ENCODE peak calls at places on chromosomes 16 and 17, in four cellular contexts. R, P, V and X are unnamed samples.

GRCh38 chr17:72603346-72604242 is 482.8 kb downstream of the SOX9 start:
- DNase-seq in R (peak), P (no peak), V (no peak), X (peak)

GRCh38 chr16:27972500-27972899 is 91.0 kb downstream of the GSG1L start:
- DNase-seq in R (peak), P (no peak), V (peak), X (peak)

GRCh38 chr17:81388612-81389367 is 6.5 kb upstream of the BAHCC1 start:
- DNase-seq in R (peak), P (no peak), V (no peak), X (no peak)

GRCh38 chr17:59763861-59764260 is 56.4 kb downstream of the VMP1 start:
- DNase-seq in R (peak), P (no peak), V (no peak), X (peak)

GRCh38 chr17:59746849-59747445 is 39.5 kb downstream of the VMP1 start:
- DNase-seq in R (peak), P (no peak), V (peak), X (peak)

GRCh38 chr17:59038734-59039133 is 67.9 kb downstream of the TRIM37 start:
- DNase-seq in R (peak), P (peak), V (no peak), X (peak)

GRCh38 chr16:79653337-79654000 is 52.9 kb upstream of the MAF start:
- DNase-seq in R (no peak), P (no peak), V (no peak), X (no peak)

GRCh38 chr17:80539022-80539421 is 5.6 kb upstream of the RPTOR start:
- DNase-seq in R (no peak), P (no peak), V (peak), X (no peak)

GRCh38 chr17:30472238-30472890 is 4.8 kb upstream of the GOSR1 start:
- DNase-seq in R (peak), P (no peak), V (no peak), X (no peak)

GRCh38 chr17:9072626-9073339 is 51.5 kb downstream of the NTN1 start:
- DNase-seq in R (peak), P (no peak), V (no peak), X (no peak)

GRCh38 chr16:69182730-69183416 is 4.1 kb upstream of the SNTB2 start:
- DNase-seq in R (no peak), P (no peak), V (no peak), X (no peak)

GRCh38 chr17:31915456-31916100 is 14.1 kb upstream of the UTP6 start:
- DNase-seq in R (no peak), P (no peak), V (no peak), X (peak)

GRCh38 chr16:705748-706188 is at the start of gene FBXL16:
- DNase-seq in R (no peak), P (no peak), V (peak), X (no peak)
- H3K4me3 ChIP-seq in R (no peak), P (no peak), V (peak), X (no peak)

GRCh38 chr17:40879026-40879425 is 6.0 kb downstream of the KRT20 start:
- DNase-seq in R (no peak), P (no peak), V (no peak), X (no peak)

GRCh38 chr17:40873801-40874200 is 6.8 kb upstream of the KRT12 start:
- DNase-seq in R (peak), P (no peak), V (no peak), X (no peak)

GRCh38 chr17:40873255-40873654 is 6.2 kb upstream of the KRT12 start:
- DNase-seq in R (no peak), P (no peak), V (no peak), X (peak)

GRCh38 chr17:40883031-40883430 is 2.0 kb downstream of the KRT20 start:
- DNase-seq in R (no peak), P (no peak), V (no peak), X (no peak)

DNA sequence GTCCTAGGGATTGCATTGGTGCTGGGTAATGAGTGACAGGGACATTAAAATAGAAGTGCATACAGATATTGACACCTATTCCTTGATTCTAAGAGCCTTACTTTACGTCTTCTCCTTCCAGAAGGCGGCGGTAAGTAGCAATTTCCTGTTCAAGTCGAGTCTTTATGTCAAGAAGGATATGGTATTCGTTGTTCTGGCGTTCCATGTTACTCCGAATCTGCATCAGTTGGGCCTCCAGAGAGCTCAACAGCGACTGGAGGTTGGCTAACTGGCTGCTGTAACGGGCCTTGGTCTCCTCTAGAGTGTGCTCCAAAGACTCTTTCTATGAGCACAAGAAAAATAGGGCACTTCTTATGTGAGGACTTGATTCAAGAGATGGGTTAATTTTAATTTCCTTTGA is 7.0 kb downstream of the KRT20 start:
- DNase-seq in R (no peak), P (no peak), V (no peak), X (no peak)
- TF ChIP-seq CTCF in R (no peak), P (no peak), V (no peak), X (no peak)

GRCh38 chr17:77862890-77863813 is 95.4 kb upstream of the TNRC6C start:
- DNase-seq in R (no peak), P (no peak), V (no peak), X (peak)

GRCh38 chr17:77864234-77865108 is 94.0 kb upstream of the TNRC6C start:
- DNase-seq in R (no peak), P (no peak), V (peak), X (no peak)

GRCh38 chr17:77865716-77866115 is 92.8 kb upstream of the TNRC6C start:
- DNase-seq in R (no peak), P (no peak), V (no peak), X (no peak)

GRCh38 chr17:77863814-77864161 is 94.7 kb upstream of the TNRC6C start:
- DNase-seq in R (peak), P (no peak), V (no peak), X (no peak)

DNA sequence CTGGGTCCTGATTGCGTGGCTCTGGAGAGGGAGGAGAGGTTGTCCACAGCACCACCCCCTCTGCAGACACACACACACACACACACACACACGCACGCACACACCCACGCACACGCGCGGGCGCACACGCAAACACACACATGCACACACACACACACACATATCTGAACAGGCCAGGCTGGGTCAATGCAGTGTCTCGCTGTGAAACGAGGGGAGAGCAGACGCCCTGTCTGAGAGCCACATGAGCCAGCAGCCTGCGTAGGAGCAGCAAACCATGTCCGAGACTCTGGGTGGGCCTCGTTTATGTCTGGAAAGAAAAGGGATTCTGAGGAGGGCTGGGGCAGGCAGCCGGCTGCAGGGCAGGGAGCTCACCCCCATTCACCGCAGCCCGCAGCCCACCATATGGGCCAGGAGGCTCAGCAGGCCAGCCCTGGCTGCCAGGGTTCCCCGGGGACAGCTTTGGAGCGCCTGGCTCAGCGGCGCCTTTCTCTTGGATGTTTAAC is 93.3 kb upstream of the TNRC6C start:
- DNase-seq in R (peak), P (no peak), V (no peak), X (no peak)
- H3K4me3 ChIP-seq in R (no peak), P (no peak), V (no peak), X (no peak)

DNA sequence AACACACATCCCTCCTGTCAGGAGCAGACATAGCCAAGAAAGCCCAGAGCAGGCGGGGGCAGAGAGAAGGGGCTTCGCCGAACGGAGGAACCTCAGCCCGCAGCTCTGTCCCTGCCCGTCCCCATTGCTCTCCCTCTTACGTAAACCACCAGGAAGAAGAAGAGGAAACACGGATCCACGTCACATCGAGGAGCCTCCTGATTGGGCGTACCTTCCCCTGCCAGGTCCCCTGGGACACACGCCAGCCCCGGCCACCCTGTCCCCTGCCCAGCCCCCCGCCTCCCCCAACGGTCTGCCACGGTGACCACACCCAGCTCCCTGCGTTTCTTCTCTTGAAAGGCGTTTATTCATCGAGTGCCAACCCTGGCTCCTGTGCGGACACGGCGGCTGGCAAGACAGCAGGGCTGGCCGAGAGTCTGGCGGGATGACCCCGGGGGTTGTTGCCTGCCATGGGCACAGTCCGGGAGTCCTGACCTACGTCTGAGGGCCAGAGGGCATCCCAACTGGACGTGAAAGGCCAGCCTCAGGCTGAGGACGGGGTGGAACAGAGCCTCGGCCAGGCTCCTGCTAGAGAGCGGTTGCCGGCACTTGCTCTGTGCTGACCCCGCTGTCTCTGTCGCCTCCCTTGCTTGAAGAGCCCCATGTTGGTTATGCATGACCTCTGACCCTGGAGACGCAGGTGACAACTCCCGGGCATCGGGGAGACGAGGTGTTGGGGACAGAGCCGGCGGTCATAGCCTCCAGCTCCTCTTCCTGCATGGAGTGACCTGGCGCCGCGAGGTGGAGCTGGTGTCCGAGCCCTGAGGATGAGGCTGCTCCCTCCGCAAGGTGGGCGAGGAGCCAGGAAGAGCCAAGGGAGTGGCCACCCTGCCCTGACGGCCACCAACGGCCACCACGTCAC is 40.6 kb upstream of the ACSF3 start:
- DNase-seq in R (peak), P (peak), V (no peak), X (no peak)
- TF ChIP-seq CTCF in R (no peak), P (no peak), V (no peak), X (no peak)

DNA sequence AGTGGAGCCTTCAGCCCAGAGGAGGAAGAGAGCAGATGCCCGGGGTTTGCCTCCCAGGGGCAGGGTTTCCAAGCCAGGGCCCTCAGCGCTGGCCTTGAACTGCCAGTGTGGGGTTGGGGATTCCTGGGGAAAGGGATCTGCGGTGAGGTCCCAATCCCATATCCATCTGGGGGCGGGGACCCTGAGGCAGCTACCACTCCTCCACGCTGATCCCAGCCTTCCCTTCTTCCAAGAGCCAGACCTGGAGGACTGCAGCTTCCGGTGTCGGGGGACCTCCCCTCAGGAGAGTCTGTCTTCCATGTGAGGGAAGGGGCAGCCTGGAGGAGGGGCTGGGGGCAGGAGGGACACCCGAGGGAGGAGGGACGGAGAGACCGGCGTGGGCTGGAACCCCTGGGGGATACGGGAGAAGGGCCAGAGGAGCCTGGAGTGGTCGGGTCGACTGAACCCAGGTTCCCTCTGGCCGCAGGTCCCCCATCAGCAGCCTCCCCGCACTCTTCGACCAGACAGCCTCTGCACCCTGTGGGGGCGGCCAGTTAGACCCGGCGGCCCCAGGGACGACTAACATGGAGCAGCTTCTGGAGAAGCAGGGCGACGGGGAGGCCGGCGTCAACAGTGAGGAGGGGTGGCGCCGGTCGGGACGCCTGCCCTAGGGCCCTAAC is 10.7 kb upstream of the CISD3 start:
- DNase-seq in R (no peak), P (no peak), V (no peak), X (no peak)
- H3K4me3 ChIP-seq in R (no peak), P (no peak), V (no peak), X (no peak)

DNA sequence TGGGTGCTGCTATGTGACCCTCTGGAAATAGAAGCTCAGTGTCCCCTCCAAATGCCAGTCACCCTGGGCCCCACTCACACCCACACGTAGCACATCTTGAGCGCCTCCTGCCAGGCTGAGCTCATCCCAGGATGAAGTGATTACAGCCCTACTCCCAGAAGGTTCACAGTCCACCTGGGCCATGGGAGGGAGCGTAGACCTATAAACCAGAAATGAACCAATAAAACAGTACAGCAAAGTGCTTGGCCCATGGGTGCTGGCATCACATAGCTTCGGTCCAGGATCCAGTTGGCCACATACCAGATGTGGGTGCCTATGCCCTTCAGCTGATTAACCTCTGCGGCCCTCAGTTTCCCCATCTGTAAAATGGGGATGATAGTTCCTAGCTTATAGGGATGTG is 2.2 kb upstream of the BICDL2 start:
- DNase-seq in R (no peak), P (no peak), V (no peak), X (no peak)
- TF ChIP-seq CTCF in R (no peak), P (no peak), V (no peak), X (no peak)

GRCh38 chr17:52495646-52496045 is 337.1 kb upstream of the CA10 start:
- DNase-seq in R (no peak), P (no peak), V (no peak), X (no peak)
- H3K4me3 ChIP-seq in R (no peak), P (no peak), V (no peak), X (no peak)